ENCODE peak calls at places on chromosome 21, in ten cellular contexts. P, N, G, J, X, C, T, H, D and S are unnamed samples.

GRCh38 chr21:42834730-42835191 is 44.6 kb downstream of the WDR4 start:
- DNase-seq in X (peak), J (no peak), G (no peak), N (no peak), D (no peak), P (no peak), H (no peak), C (no peak), T (no peak), S (no peak)

GRCh38 chr21:41604583-41605041 is 96.7 kb upstream of the TMPRSS2 start:
- DNase-seq in N (no peak), C (no peak), T (no peak), D (no peak), H (peak), X (no peak), J (no peak), G (no peak), P (no peak), S (no peak)

GRCh38 chr21:37045556-37045955 is 27.3 kb downstream of the PIGP start:
- DNase-seq in G (no peak), T (no peak), C (no peak), D (no peak), P (no peak), N (no peak), J (no peak), X (no peak), H (no peak), S (no peak)

GRCh38 chr21:42763578-42764442 is 110.4 kb downstream of the PDE9A start:
- DNase-seq in G (no peak), C (no peak), D (no peak), T (no peak), H (no peak), N (no peak), J (no peak), P (no peak), X (no peak), S (peak)

GRCh38 chr21:41763996-41764395 is 2.9 kb downstream of the RIPK4 start:
- DNase-seq in X (no peak), T (no peak), J (no peak), D (no peak), N (no peak), H (no peak), C (no peak), G (no peak), P (no peak), S (no peak)

GRCh38 chr21:29232601-29233541 is 65.9 kb upstream of the BACH1 start:
- DNase-seq in P (no peak), H (no peak), G (peak), C (no peak), X (no peak), J (no peak), D (no peak), T (no peak), N (no peak), S (no peak)

GRCh38 chr21:34498623-34499022 is 13.4 kb downstream of the KCNE1 start:
- DNase-seq in J (no peak), C (no peak), H (no peak), T (no peak), N (no peak), G (peak), D (no peak), X (no peak), P (peak), S (no peak)

GRCh38 chr21:35159881-35160280 is 110.8 kb upstream of the RUNX1 start:
- DNase-seq in T (no peak), H (no peak), G (peak), J (no peak), N (no peak), C (no peak), X (no peak), D (no peak), P (no peak), S (no peak)

GRCh38 chr21:34336756-34337391 is 26.9 kb upstream of the KCNE2 start:
- DNase-seq in N (no peak), T (no peak), H (no peak), G (peak), J (no peak), C (no peak), D (no peak), X (no peak), P (no peak), S (no peak)

GRCh38 chr21:32844653-32845443 is 73.3 kb upstream of the PAXBP1 start:
- DNase-seq in C (peak), G (peak), N (no peak), D (no peak), H (no peak), X (no peak), J (no peak), P (peak), T (no peak), S (peak)

GRCh38 chr21:23162213-23162946 is 2164.2 kb downstream of the NCAM2 start:
- DNase-seq in G (peak), P (no peak), X (no peak), T (no peak), J (no peak), H (no peak), D (no peak), N (no peak), C (no peak), S (no peak)

GRCh38 chr21:46621457-46622182 is 13.9 kb upstream of the PRMT2 start:
- DNase-seq in J (no peak), N (no peak), C (peak), T (no peak), H (no peak), G (no peak), X (no peak), P (no peak), D (no peak), S (no peak)

GRCh38 chr21:34599534-34600101 is 15.3 kb downstream of the RCAN1 start:
- DNase-seq in G (no peak), P (no peak), N (no peak), C (no peak), H (no peak), T (no peak), D (no peak), X (no peak), J (no peak), S (no peak)

GRCh38 chr21:22063140-22063539 is 1064.9 kb downstream of the NCAM2 start:
- DNase-seq in J (no peak), N (no peak), T (no peak), D (no peak), G (no peak), P (no peak), C (no peak), X (no peak), H (no peak), S (no peak)

GRCh38 chr21:37460196-37460595 is 93.6 kb downstream of the DYRK1A start:
- DNase-seq in C (no peak), P (peak), X (no peak), J (no peak), N (no peak), G (no peak), D (no peak), T (no peak), H (no peak), S (no peak)

GRCh38 chr21:38310619-38311018 is 53.8 kb downstream of the KCNJ15 start:
- DNase-seq in H (no peak), G (peak), P (no peak), C (no peak), N (no peak), T (no peak), D (no peak), X (no peak), J (no peak), S (no peak)